ENCODE peak calls at places on chromosomes 13 and 19, in four cellular contexts. J is amygdala, A is germinal center, D is fibroblast of lung. I is an unnamed sample.

GRCh38 chr13:51760592-51760991 is 43.4 kb downstream of the DHRS12 start:
- DNase-seq in J (peak; percentile 74), A (no peak), D (peak; percentile 69), I (no peak)

GRCh38 chr13:46121597-46122163 is 16.8 kb upstream of the CPB2 start:
- DNase-seq in J (no peak), A (no peak), D (no peak), I (no peak)

GRCh38 chr19:16637535-16637934 is 9.5 kb upstream of the MED26 start:
- DNase-seq in J (no peak), A (no peak), D (no peak), I (no peak)

GRCh38 chr13:27928805-27929753 is 9.3 kb downstream of the PDX1 start:
- DNase-seq in J (no peak), A (no peak), D (no peak), I (no peak)

GRCh38 chr13:35349673-35350278 is 126.7 kb downstream of the MAB21L1 start:
- DNase-seq in J (no peak), A (no peak), D (peak; percentile 19), I (peak; percentile 1)

GRCh38 chr13:84843368-84843767 is 955.9 kb downstream of the SLITRK6 start:
- DNase-seq in J (no peak), A (no peak), D (no peak), I (no peak)

GRCh38 chr19:29537181-29537580 is 11.4 kb downstream of the VSTM2B start:
- DNase-seq in J (no peak), A (no peak), D (no peak), I (no peak)

GRCh38 chr13:80716610-80717081 is 375.7 kb upstream of the SPRY2 start:
- DNase-seq in J (no peak), A (no peak), D (no peak), I (peak; percentile 78)

GRCh38 chr19:45955905-45956608 is 17.6 kb downstream of the NOVA2 start:
- DNase-seq in J (peak; percentile 67), A (no peak), D (peak; percentile 94), I (peak; percentile 93)

GRCh38 chr13:51252954-51253531 is 30.8 kb downstream of the FAM124A start:
- DNase-seq in J (no peak), A (no peak), D (no peak), I (no peak)

GRCh38 chr19:29785955-29786589 is 25.7 kb upstream of the CCNE1 start:
- DNase-seq in J (no peak), A (peak; percentile 16), D (no peak), I (no peak)

GRCh38 chr13:106311004-106311403 is 224.5 kb downstream of the EFNB2 start:
- DNase-seq in J (no peak), A (no peak), D (no peak), I (peak; percentile 58)

GRCh38 chr19:37467608-37468090 is 405 bp upstream of the ZNF569 start:
- DNase-seq in J (no peak), A (no peak), D (no peak), I (no peak)

GRCh38 chr13:55160911-55161310 is 1979.8 kb upstream of the PRR20A start:
- DNase-seq in J (no peak), A (no peak), D (no peak), I (no peak)

GRCh38 chr13:23020246-23020843 is 160.4 kb upstream of the SGCG start:
- DNase-seq in J (peak; percentile 16), A (peak; percentile 7), D (peak; percentile 36), I (peak; percentile 72)

GRCh38 chr13:32426191-32426980 is 1.5 kb downstream of the N4BP2L1 start:
- DNase-seq in J (no peak), A (peak; percentile 69), D (no peak), I (no peak)

GRCh38 chr13:101204270-101205011 is 211.9 kb downstream of the NALCN start:
- DNase-seq in J (no peak), A (no peak), D (peak; percentile 42), I (no peak)

GRCh38 chr19:44587863-44588752 is 25.3 kb upstream of the IGSF23 start:
- DNase-seq in J (no peak), A (no peak), D (peak; percentile 95), I (peak; percentile 89)

GRCh38 chr19:39341122-39341719 is 1.0 kb upstream of the SAMD4B start:
- DNase-seq in J (no peak), A (no peak), D (peak; percentile 34), I (no peak)

GRCh38 chr19:38686530-38686888 is 39.1 kb downstream of the ACTN4 start:
- DNase-seq in J (no peak), A (peak; percentile 37), D (no peak), I (no peak)

GRCh38 chr19:15118789-15119494 is 11.7 kb downstream of the SYDE1 start:
- DNase-seq in J (no peak), A (no peak), D (no peak), I (no peak)

GRCh38 chr19:47309608-47310007 is at the start of gene C5AR1:
- DNase-seq in J (peak; percentile 23), A (no peak), D (no peak), I (no peak)

GRCh38 chr19:6412111-6412999 is 12.3 kb downstream of the KHSRP start:
- DNase-seq in J (no peak), A (peak; percentile 58), D (no peak), I (peak; percentile 21)

GRCh38 chr13:43838909-43839308 is 40.6 kb downstream of the CCDC122 start:
- DNase-seq in J (no peak), A (no peak), D (peak; percentile 86), I (peak; percentile 44)

GRCh38 chr13:22964245-22964966 is 216.4 kb upstream of the SGCG start:
- DNase-seq in J (no peak), A (no peak), D (no peak), I (no peak)

GRCh38 chr19:38389101-38389925 is 816 bp downstream of the SPRED3 start:
- DNase-seq in J (peak; percentile 15), A (no peak), D (peak; percentile 82), I (peak; percentile 85)

GRCh38 chr19:751501-752341 is 809 bp downstream of the MISP start:
- DNase-seq in J (no peak), A (no peak), D (peak; percentile 82), I (peak; percentile 69)

GRCh38 chr13:52846567-52847321 is 1.7 kb downstream of the PCDH8 start:
- DNase-seq in J (peak; percentile 63), A (no peak), D (peak; percentile 25), I (peak; percentile 22)

GRCh38 chr13:74217816-74218215 is 83.6 kb upstream of the KLF12 start:
- DNase-seq in J (no peak), A (no peak), D (peak; percentile 91), I (peak; percentile 25)

GRCh38 chr19:11480081-11480926 is 542 bp downstream of the ELAVL3 start:
- DNase-seq in J (no peak), A (no peak), D (no peak), I (no peak)

GRCh38 chr19:11142528-11143171 is 12.9 kb downstream of the SPC24 start:
- DNase-seq in J (peak; percentile 57), A (no peak), D (peak; percentile 90), I (peak; percentile 98)

GRCh38 chr19:28401739-28402138 is 811.2 kb downstream of the UQCRFS1 start:
- DNase-seq in J (no peak), A (no peak), D (no peak), I (no peak)

GRCh38 chr13:23671367-23671766 is 101.2 kb downstream of the TNFRSF19 start:
- DNase-seq in J (no peak), A (no peak), D (peak; percentile 53), I (no peak)

I was measured in fibroblast of pulmonary artery.